ENCODE peak calls at places on chromosomes 5 and 9, in ten cellular contexts. One of them, this sample, is unnamed.

GRCh38 chr5:34005211-34005610 is 2.6 kb downstream of the AMACR start:
- DNase-seq in natural killer cell: no peak
- DNase-seq in CD8-positive, alpha-beta T cell: no peak
- DNase-seq in spleen: no peak
- DNase-seq in osteocyte: no peak
- DNase-seq in nephron progenitor cell: no peak
- DNase-seq in lung: no peak
- DNase-seq in breast epithelium: no peak
- DNase-seq in cardiac muscle cell: no peak
- DNase-seq in cardiac fibroblast: no peak
- DNase-seq in this sample: no peak

GRCh38 chr5:55927861-55928655 is 66.7 kb downstream of the IL6ST start:
- DNase-seq in natural killer cell: no peak
- DNase-seq in CD8-positive, alpha-beta T cell: no peak
- DNase-seq in spleen: no peak
- DNase-seq in osteocyte: no peak
- DNase-seq in nephron progenitor cell: no peak
- DNase-seq in lung: peak; percentile 27
- DNase-seq in breast epithelium: no peak
- DNase-seq in cardiac muscle cell: no peak
- DNase-seq in cardiac fibroblast: no peak
- DNase-seq in this sample: no peak

GRCh38 chr5:103840600-103840999 is 278.0 kb upstream of the NUDT12 start:
- DNase-seq in natural killer cell: no peak
- DNase-seq in CD8-positive, alpha-beta T cell: no peak
- DNase-seq in spleen: no peak
- DNase-seq in osteocyte: no peak
- DNase-seq in nephron progenitor cell: no peak
- DNase-seq in lung: no peak
- DNase-seq in breast epithelium: no peak
- DNase-seq in cardiac muscle cell: no peak
- DNase-seq in cardiac fibroblast: no peak
- DNase-seq in this sample: no peak

GRCh38 chr9:86287013-86287412 is 4.7 kb upstream of the ISCA1 start:
- DNase-seq in natural killer cell: no peak
- DNase-seq in CD8-positive, alpha-beta T cell: no peak
- DNase-seq in spleen: no peak
- DNase-seq in osteocyte: no peak
- DNase-seq in nephron progenitor cell: peak; percentile 38
- DNase-seq in lung: no peak
- DNase-seq in breast epithelium: no peak
- DNase-seq in cardiac muscle cell: peak; percentile 49
- DNase-seq in cardiac fibroblast: peak; percentile 63
- DNase-seq in this sample: no peak

GRCh38 chr5:66666778-66667177 is 70.6 kb downstream of the MAST4 start:
- DNase-seq in natural killer cell: no peak
- DNase-seq in CD8-positive, alpha-beta T cell: no peak
- DNase-seq in spleen: no peak
- DNase-seq in osteocyte: no peak
- DNase-seq in nephron progenitor cell: no peak
- DNase-seq in lung: no peak
- DNase-seq in breast epithelium: no peak
- DNase-seq in cardiac muscle cell: peak; percentile 18
- DNase-seq in cardiac fibroblast: no peak
- DNase-seq in this sample: no peak

GRCh38 chr5:139271201-139272027 is 22.1 kb upstream of the MATR3 start:
- DNase-seq in natural killer cell: no peak
- DNase-seq in CD8-positive, alpha-beta T cell: no peak
- DNase-seq in spleen: no peak
- DNase-seq in osteocyte: no peak
- DNase-seq in nephron progenitor cell: no peak
- DNase-seq in lung: no peak
- DNase-seq in breast epithelium: no peak
- DNase-seq in cardiac muscle cell: no peak
- DNase-seq in cardiac fibroblast: peak; percentile 93
- DNase-seq in this sample: no peak

GRCh38 chr5:77550416-77550815 is 58.3 kb upstream of the WDR41 start:
- DNase-seq in natural killer cell: no peak
- DNase-seq in CD8-positive, alpha-beta T cell: no peak
- DNase-seq in spleen: no peak
- DNase-seq in osteocyte: no peak
- DNase-seq in nephron progenitor cell: no peak
- DNase-seq in lung: no peak
- DNase-seq in breast epithelium: no peak
- DNase-seq in cardiac muscle cell: no peak
- DNase-seq in cardiac fibroblast: no peak
- DNase-seq in this sample: no peak

GRCh38 chr5:36079200-36079761 is 12.6 kb upstream of the UGT3A2 start:
- DNase-seq in natural killer cell: no peak
- DNase-seq in CD8-positive, alpha-beta T cell: no peak
- DNase-seq in spleen: no peak
- DNase-seq in osteocyte: no peak
- DNase-seq in nephron progenitor cell: peak; percentile 34
- DNase-seq in lung: no peak
- DNase-seq in breast epithelium: no peak
- DNase-seq in cardiac muscle cell: peak; percentile 65
- DNase-seq in cardiac fibroblast: peak; percentile 66
- DNase-seq in this sample: no peak

GRCh38 chr9:97059661-97060060 is 20.7 kb upstream of the CTSV start:
- DNase-seq in natural killer cell: no peak
- DNase-seq in CD8-positive, alpha-beta T cell: no peak
- DNase-seq in spleen: no peak
- DNase-seq in osteocyte: no peak
- DNase-seq in nephron progenitor cell: no peak
- DNase-seq in lung: no peak
- DNase-seq in breast epithelium: no peak
- DNase-seq in cardiac muscle cell: no peak
- DNase-seq in cardiac fibroblast: no peak
- DNase-seq in this sample: no peak

GRCh38 chr5:143729334-143729946 is 82.5 kb upstream of the HMHB1 start:
- DNase-seq in natural killer cell: no peak
- DNase-seq in CD8-positive, alpha-beta T cell: no peak
- DNase-seq in spleen: no peak
- DNase-seq in osteocyte: no peak
- DNase-seq in nephron progenitor cell: no peak
- DNase-seq in lung: no peak
- DNase-seq in breast epithelium: no peak
- DNase-seq in cardiac muscle cell: no peak
- DNase-seq in cardiac fibroblast: no peak
- DNase-seq in this sample: no peak

GRCh38 chr9:109981091-109981490 is 201.1 kb downstream of the PALM2AKAP2 start:
- DNase-seq in natural killer cell: no peak
- DNase-seq in CD8-positive, alpha-beta T cell: no peak
- DNase-seq in spleen: no peak
- DNase-seq in osteocyte: no peak
- DNase-seq in nephron progenitor cell: no peak
- DNase-seq in lung: no peak
- DNase-seq in breast epithelium: no peak
- DNase-seq in cardiac muscle cell: no peak
- DNase-seq in cardiac fibroblast: no peak
- DNase-seq in this sample: no peak

GRCh38 chr9:103991698-103992097 is 102.4 kb upstream of the SMC2 start:
- DNase-seq in natural killer cell: no peak
- DNase-seq in CD8-positive, alpha-beta T cell: no peak
- DNase-seq in spleen: no peak
- DNase-seq in osteocyte: no peak
- DNase-seq in nephron progenitor cell: no peak
- DNase-seq in lung: no peak
- DNase-seq in breast epithelium: no peak
- DNase-seq in cardiac muscle cell: no peak
- DNase-seq in cardiac fibroblast: peak; percentile 60
- DNase-seq in this sample: no peak

GRCh38 chr9:14399736-14400657 is 86.1 kb upstream of the NFIB start:
- DNase-seq in natural killer cell: no peak
- DNase-seq in CD8-positive, alpha-beta T cell: no peak
- DNase-seq in spleen: no peak
- DNase-seq in osteocyte: no peak
- DNase-seq in nephron progenitor cell: no peak
- DNase-seq in lung: no peak
- DNase-seq in breast epithelium: no peak
- DNase-seq in cardiac muscle cell: no peak
- DNase-seq in cardiac fibroblast: peak; percentile 34
- DNase-seq in this sample: no peak

GRCh38 chr9:14396171-14396570 is 82.2 kb upstream of the NFIB start:
- DNase-seq in natural killer cell: no peak
- DNase-seq in CD8-positive, alpha-beta T cell: no peak
- DNase-seq in spleen: no peak
- DNase-seq in osteocyte: no peak
- DNase-seq in nephron progenitor cell: no peak
- DNase-seq in lung: no peak
- DNase-seq in breast epithelium: no peak
- DNase-seq in cardiac muscle cell: no peak
- DNase-seq in cardiac fibroblast: no peak
- DNase-seq in this sample: no peak

GRCh38 chr9:14405176-14405575 is 91.2 kb upstream of the NFIB start:
- DNase-seq in natural killer cell: no peak
- DNase-seq in CD8-positive, alpha-beta T cell: no peak
- DNase-seq in spleen: no peak
- DNase-seq in osteocyte: no peak
- DNase-seq in nephron progenitor cell: no peak
- DNase-seq in lung: no peak
- DNase-seq in breast epithelium: no peak
- DNase-seq in cardiac muscle cell: no peak
- DNase-seq in cardiac fibroblast: no peak
- DNase-seq in this sample: no peak

GRCh38 chr9:14403112-14403511 is 89.2 kb upstream of the NFIB start:
- DNase-seq in natural killer cell: no peak
- DNase-seq in CD8-positive, alpha-beta T cell: no peak
- DNase-seq in spleen: no peak
- DNase-seq in osteocyte: no peak
- DNase-seq in nephron progenitor cell: no peak
- DNase-seq in lung: no peak
- DNase-seq in breast epithelium: no peak
- DNase-seq in cardiac muscle cell: no peak
- DNase-seq in cardiac fibroblast: no peak
- DNase-seq in this sample: no peak

GRCh38 chr9:14400658-14400995 is 86.7 kb upstream of the NFIB start:
- DNase-seq in natural killer cell: no peak
- DNase-seq in CD8-positive, alpha-beta T cell: no peak
- DNase-seq in spleen: no peak
- DNase-seq in osteocyte: no peak
- DNase-seq in nephron progenitor cell: no peak
- DNase-seq in lung: peak; percentile 52
- DNase-seq in breast epithelium: no peak
- DNase-seq in cardiac muscle cell: no peak
- DNase-seq in cardiac fibroblast: peak; percentile 98
- DNase-seq in this sample: no peak
- TF ChIP-seq CTCF in natural killer cell: no peak
- TF ChIP-seq CTCF in CD8-positive, alpha-beta T cell: no peak
- TF ChIP-seq CTCF in spleen: peak; percentile 31
- TF ChIP-seq CTCF in osteocyte: peak; percentile 53
- TF ChIP-seq CTCF in nephron progenitor cell: peak; percentile 9
- TF ChIP-seq CTCF in lung: no peak
- TF ChIP-seq CTCF in breast epithelium: peak; percentile 28
- TF ChIP-seq CTCF in cardiac muscle cell: peak; percentile 71
- TF ChIP-seq CTCF in cardiac fibroblast: peak; percentile 67
- TF ChIP-seq CTCF in this sample: no peak

DNA sequence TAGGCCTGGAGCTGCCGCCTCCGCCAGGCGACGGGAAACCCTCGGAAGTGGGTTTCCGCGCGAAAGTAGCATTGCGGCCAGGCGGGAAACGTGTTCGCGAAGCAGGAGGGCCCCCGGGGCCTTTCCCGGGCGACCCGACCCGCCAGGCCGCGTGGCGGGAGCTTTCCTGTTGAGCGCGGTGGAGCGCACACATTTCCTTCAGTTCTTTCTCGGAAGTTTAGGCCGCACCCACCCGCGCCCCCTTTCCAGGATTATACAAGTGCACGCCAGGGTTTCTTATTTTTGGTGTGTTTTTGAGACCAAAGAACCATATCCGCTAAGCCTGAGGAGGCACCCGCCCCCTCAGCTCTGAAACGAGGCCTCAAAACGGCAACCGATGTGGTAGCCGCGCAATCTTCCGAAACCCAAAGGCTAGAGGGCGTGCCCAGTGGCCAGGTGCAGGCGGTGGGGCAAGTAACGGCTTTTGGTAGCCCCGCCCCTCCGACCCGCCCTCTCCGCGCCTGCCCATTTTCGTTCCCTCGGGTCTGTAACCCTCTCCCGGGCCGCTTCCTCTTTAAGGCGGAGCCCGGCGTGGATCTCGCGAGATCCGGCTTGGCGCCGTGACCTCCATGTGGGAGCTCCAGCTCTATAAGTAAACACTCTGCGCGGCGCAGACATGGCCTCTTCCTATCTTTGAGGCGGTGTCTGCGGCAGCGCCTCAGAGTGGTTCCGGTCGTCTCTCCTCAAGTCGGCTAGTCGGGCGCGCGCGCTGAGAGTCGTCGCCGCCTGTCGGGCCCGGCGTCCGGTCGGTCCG is at the start of gene UHRF2:
- DNase-seq in natural killer cell: peak; percentile 90
- DNase-seq in CD8-positive, alpha-beta T cell: peak; percentile 98
- DNase-seq in spleen: peak; percentile 100
- DNase-seq in osteocyte: peak; percentile 98
- DNase-seq in nephron progenitor cell: peak; percentile 96
- DNase-seq in lung: peak; percentile 99
- DNase-seq in breast epithelium: peak; percentile 98
- DNase-seq in cardiac muscle cell: peak; percentile 97
- DNase-seq in cardiac fibroblast: peak; percentile 99
- DNase-seq in this sample: peak; percentile 99
- TF ChIP-seq CTCF in natural killer cell: no peak
- TF ChIP-seq CTCF in CD8-positive, alpha-beta T cell: no peak
- TF ChIP-seq CTCF in spleen: no peak
- TF ChIP-seq CTCF in osteocyte: no peak
- TF ChIP-seq CTCF in nephron progenitor cell: no peak
- TF ChIP-seq CTCF in lung: no peak
- TF ChIP-seq CTCF in breast epithelium: no peak
- TF ChIP-seq CTCF in cardiac muscle cell: no peak
- TF ChIP-seq CTCF in cardiac fibroblast: no peak
- TF ChIP-seq CTCF in this sample: no peak

GRCh38 chr9:36905101-36906066 is 128.7 kb downstream of the PAX5 start:
- DNase-seq in natural killer cell: no peak
- DNase-seq in CD8-positive, alpha-beta T cell: no peak
- DNase-seq in spleen: no peak
- DNase-seq in osteocyte: no peak
- DNase-seq in nephron progenitor cell: no peak
- DNase-seq in lung: no peak
- DNase-seq in breast epithelium: no peak
- DNase-seq in cardiac muscle cell: peak; percentile 40
- DNase-seq in cardiac fibroblast: no peak
- DNase-seq in this sample: no peak
- TF ChIP-seq CTCF in natural killer cell: no peak
- TF ChIP-seq CTCF in CD8-positive, alpha-beta T cell: no peak
- TF ChIP-seq CTCF in spleen: no peak
- TF ChIP-seq CTCF in osteocyte: no peak
- TF ChIP-seq CTCF in nephron progenitor cell: peak; percentile 26
- TF ChIP-seq CTCF in lung: no peak
- TF ChIP-seq CTCF in breast epithelium: no peak
- TF ChIP-seq CTCF in cardiac muscle cell: peak; percentile 17
- TF ChIP-seq CTCF in cardiac fibroblast: no peak
- TF ChIP-seq CTCF in this sample: no peak

DNA sequence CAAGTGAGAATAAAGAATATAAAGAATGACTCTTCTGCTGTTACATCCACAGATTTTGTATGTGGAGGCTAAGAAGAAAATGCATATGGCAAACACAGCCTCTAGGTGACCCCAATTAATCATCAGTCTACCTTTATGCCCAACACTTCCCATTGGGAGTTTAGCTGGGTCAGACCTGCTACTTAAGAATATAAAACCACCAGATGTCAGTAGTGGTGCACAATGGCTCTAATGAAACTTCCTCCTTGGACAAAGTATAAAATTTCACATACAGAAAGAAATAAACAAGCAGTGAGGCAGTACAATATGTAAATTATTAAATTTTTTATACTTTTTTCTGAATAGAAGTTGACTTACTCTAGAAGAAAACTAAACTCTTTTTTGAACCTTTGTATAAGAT is 539.9 kb downstream of the BRINP1 start:
- DNase-seq in natural killer cell: no peak
- DNase-seq in CD8-positive, alpha-beta T cell: no peak
- DNase-seq in spleen: no peak
- DNase-seq in osteocyte: no peak
- DNase-seq in nephron progenitor cell: no peak
- DNase-seq in lung: no peak
- DNase-seq in breast epithelium: no peak
- DNase-seq in cardiac muscle cell: peak; percentile 41
- DNase-seq in cardiac fibroblast: no peak
- DNase-seq in this sample: no peak
- TF ChIP-seq CTCF in natural killer cell: no peak
- TF ChIP-seq CTCF in CD8-positive, alpha-beta T cell: no peak
- TF ChIP-seq CTCF in spleen: no peak
- TF ChIP-seq CTCF in osteocyte: peak; percentile 33
- TF ChIP-seq CTCF in nephron progenitor cell: peak; percentile 25
- TF ChIP-seq CTCF in lung: no peak
- TF ChIP-seq CTCF in breast epithelium: no peak
- TF ChIP-seq CTCF in cardiac muscle cell: no peak
- TF ChIP-seq CTCF in cardiac fibroblast: no peak
- TF ChIP-seq CTCF in this sample: no peak

This sample was measured in CD14-positive monocyte.